ENCODE peak calls at places on chromosome 1, in nine cellular contexts. One of them, this sample, is unnamed.
A peak's percentile ranks its signal among the peaks of the same experiment; 100 is the strongest.

GRCh38 chr1:28170036-28170596 is 6.4 kb downstream of the PTAFR start:
- DNase-seq in mammary epithelial cell: peak; percentile 80
- DNase-seq in colonic mucosa: no peak
- DNase-seq in endothelial cell of umbilical vein: no peak
- DNase-seq in kidney: no peak
- DNase-seq in IMR-90: no peak
- DNase-seq in neural progenitor cell: no peak
- DNase-seq in endodermal cell: no peak
- DNase-seq in astrocyte: no peak
- DNase-seq in this sample: no peak

GRCh38 chr1:8962812-8963669 is 17.4 kb downstream of the CA6 start:
- DNase-seq in colonic mucosa: peak; percentile 58
- DNase-seq in astrocyte: no peak
- DNase-seq in neural progenitor cell: peak; percentile 76
- DNase-seq in endothelial cell of umbilical vein: peak; percentile 40
- DNase-seq in IMR-90: no peak
- DNase-seq in kidney: no peak
- DNase-seq in mammary epithelial cell: no peak
- DNase-seq in endodermal cell: peak; percentile 94
- DNase-seq in this sample: no peak

GRCh38 chr1:240413732-240414131 is 198.2 kb downstream of the GREM2 start:
- DNase-seq in colonic mucosa: no peak
- DNase-seq in neural progenitor cell: no peak
- DNase-seq in kidney: no peak
- DNase-seq in endothelial cell of umbilical vein: no peak
- DNase-seq in astrocyte: peak; percentile 53
- DNase-seq in endodermal cell: no peak
- DNase-seq in mammary epithelial cell: no peak
- DNase-seq in IMR-90: no peak
- DNase-seq in this sample: no peak

GRCh38 chr1:231487019-231487418 is 41.5 kb upstream of the TSNAX start:
- DNase-seq in mammary epithelial cell: no peak
- DNase-seq in endodermal cell: no peak
- DNase-seq in astrocyte: peak; percentile 14
- DNase-seq in colonic mucosa: no peak
- DNase-seq in neural progenitor cell: no peak
- DNase-seq in kidney: no peak
- DNase-seq in endothelial cell of umbilical vein: peak; percentile 19
- DNase-seq in IMR-90: peak; percentile 81
- DNase-seq in this sample: no peak

GRCh38 chr1:42282867-42283583 is 52.0 kb downstream of the FOXJ3 start:
- DNase-seq in endothelial cell of umbilical vein: peak; percentile 45
- DNase-seq in astrocyte: peak; percentile 30
- DNase-seq in kidney: no peak
- DNase-seq in endodermal cell: no peak
- DNase-seq in neural progenitor cell: no peak
- DNase-seq in mammary epithelial cell: peak; percentile 65
- DNase-seq in IMR-90: peak; percentile 59
- DNase-seq in colonic mucosa: no peak
- DNase-seq in this sample: no peak

GRCh38 chr1:174068000-174068399 is 45.8 kb upstream of the RC3H1 start:
- DNase-seq in colonic mucosa: no peak
- DNase-seq in mammary epithelial cell: peak; percentile 73
- DNase-seq in endodermal cell: no peak
- DNase-seq in neural progenitor cell: no peak
- DNase-seq in astrocyte: peak; percentile 14
- DNase-seq in endothelial cell of umbilical vein: no peak
- DNase-seq in IMR-90: peak; percentile 41
- DNase-seq in kidney: no peak
- DNase-seq in this sample: no peak

GRCh38 chr1:34685225-34685624 is 69.6 kb upstream of the GJB5 start:
- DNase-seq in colonic mucosa: peak; percentile 65
- DNase-seq in kidney: no peak
- DNase-seq in mammary epithelial cell: no peak
- DNase-seq in IMR-90: no peak
- DNase-seq in neural progenitor cell: no peak
- DNase-seq in endodermal cell: no peak
- DNase-seq in astrocyte: no peak
- DNase-seq in endothelial cell of umbilical vein: no peak
- DNase-seq in this sample: no peak

GRCh38 chr1:86938450-86938849 is 24.0 kb downstream of the HS2ST1 start:
- DNase-seq in kidney: no peak
- DNase-seq in neural progenitor cell: no peak
- DNase-seq in colonic mucosa: no peak
- DNase-seq in mammary epithelial cell: peak; percentile 24
- DNase-seq in astrocyte: no peak
- DNase-seq in endodermal cell: no peak
- DNase-seq in endothelial cell of umbilical vein: no peak
- DNase-seq in IMR-90: peak; percentile 15
- DNase-seq in this sample: no peak

GRCh38 chr1:115565353-115565752 is 76.4 kb upstream of the VANGL1 start:
- DNase-seq in astrocyte: no peak
- DNase-seq in IMR-90: no peak
- DNase-seq in endothelial cell of umbilical vein: no peak
- DNase-seq in colonic mucosa: no peak
- DNase-seq in neural progenitor cell: no peak
- DNase-seq in endodermal cell: no peak
- DNase-seq in kidney: no peak
- DNase-seq in mammary epithelial cell: no peak
- DNase-seq in this sample: no peak

GRCh38 chr1:115559987-115560386 is 81.8 kb upstream of the VANGL1 start:
- DNase-seq in kidney: no peak
- DNase-seq in astrocyte: no peak
- DNase-seq in colonic mucosa: no peak
- DNase-seq in endodermal cell: no peak
- DNase-seq in IMR-90: no peak
- DNase-seq in neural progenitor cell: peak; percentile 12
- DNase-seq in endothelial cell of umbilical vein: no peak
- DNase-seq in mammary epithelial cell: no peak
- DNase-seq in this sample: no peak

GRCh38 chr1:115567431-115567830 is 74.3 kb upstream of the VANGL1 start:
- DNase-seq in endodermal cell: no peak
- DNase-seq in neural progenitor cell: no peak
- DNase-seq in IMR-90: no peak
- DNase-seq in kidney: no peak
- DNase-seq in mammary epithelial cell: no peak
- DNase-seq in endothelial cell of umbilical vein: no peak
- DNase-seq in colonic mucosa: no peak
- DNase-seq in astrocyte: no peak
- DNase-seq in this sample: no peak

GRCh38 chr1:115565789-115566188 is 76.0 kb upstream of the VANGL1 start:
- DNase-seq in IMR-90: no peak
- DNase-seq in neural progenitor cell: no peak
- DNase-seq in endodermal cell: no peak
- DNase-seq in mammary epithelial cell: no peak
- DNase-seq in astrocyte: no peak
- DNase-seq in kidney: no peak
- DNase-seq in endothelial cell of umbilical vein: no peak
- DNase-seq in colonic mucosa: no peak
- DNase-seq in this sample: no peak

GRCh38 chr1:115564201-115564600 is 77.6 kb upstream of the VANGL1 start:
- DNase-seq in mammary epithelial cell: no peak
- DNase-seq in endodermal cell: peak; percentile 72
- DNase-seq in colonic mucosa: no peak
- DNase-seq in astrocyte: no peak
- DNase-seq in kidney: no peak
- DNase-seq in IMR-90: no peak
- DNase-seq in neural progenitor cell: peak; percentile 42
- DNase-seq in endothelial cell of umbilical vein: no peak
- DNase-seq in this sample: no peak
- H3K9ac ChIP-seq in mammary epithelial cell: no peak overlapping the region
- H3K9ac ChIP-seq in endodermal cell: no peak overlapping the region
- H3K9ac ChIP-seq in colonic mucosa: no peak overlapping the region
- H3K9ac ChIP-seq in astrocyte: no peak overlapping the region
- H3K9ac ChIP-seq in kidney: no peak overlapping the region
- H3K9ac ChIP-seq in IMR-90: no peak overlapping the region
- H3K9ac ChIP-seq in neural progenitor cell: no peak overlapping the region
- H3K9ac ChIP-seq in endothelial cell of umbilical vein: no peak overlapping the region
- H3K9ac ChIP-seq in this sample: peak overlapping the region; percentile 23

DNA sequence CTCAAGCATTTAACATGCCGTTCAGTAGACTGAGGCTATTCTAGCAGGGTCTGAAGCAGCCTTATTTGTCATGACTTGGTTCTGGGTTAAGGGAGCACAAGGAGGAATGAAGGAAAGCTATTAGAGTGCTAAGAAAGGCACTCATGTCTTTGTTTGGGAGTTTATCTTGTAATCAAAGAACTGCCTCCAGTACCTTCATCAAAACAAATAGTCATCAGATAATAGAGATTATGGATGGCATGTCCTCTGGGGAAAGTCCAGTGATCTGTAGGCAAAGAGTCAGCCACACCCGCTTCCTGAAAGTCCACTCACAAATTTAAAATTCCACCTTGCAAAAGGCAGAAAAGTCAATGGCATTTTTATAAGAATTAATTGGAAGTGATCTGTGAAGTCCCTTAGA is 56.8 kb downstream of the ESRRG start:
- DNase-seq in endodermal cell: no peak
- DNase-seq in IMR-90: no peak
- DNase-seq in astrocyte: no peak
- DNase-seq in mammary epithelial cell: no peak
- DNase-seq in colonic mucosa: no peak
- DNase-seq in endothelial cell of umbilical vein: no peak
- DNase-seq in kidney: no peak
- DNase-seq in neural progenitor cell: no peak
- DNase-seq in this sample: no peak
- H3K27ac ChIP-seq in endodermal cell: no peak overlapping the region
- H3K27ac ChIP-seq in IMR-90: no peak overlapping the region
- H3K27ac ChIP-seq in astrocyte: no peak overlapping the region
- H3K27ac ChIP-seq in mammary epithelial cell: no peak overlapping the region
- H3K27ac ChIP-seq in colonic mucosa: no peak overlapping the region
- H3K27ac ChIP-seq in endothelial cell of umbilical vein: no peak overlapping the region
- H3K27ac ChIP-seq in kidney: no peak overlapping the region
- H3K27ac ChIP-seq in neural progenitor cell: no peak overlapping the region
- H3K27ac ChIP-seq in this sample: no peak overlapping the region

GRCh38 chr1:1857096-1857703 is 33.7 kb downstream of the GNB1 start:
- DNase-seq in IMR-90: no peak
- DNase-seq in neural progenitor cell: no peak
- DNase-seq in colonic mucosa: no peak
- DNase-seq in astrocyte: no peak
- DNase-seq in endothelial cell of umbilical vein: no peak
- DNase-seq in mammary epithelial cell: no peak
- DNase-seq in kidney: no peak
- DNase-seq in endodermal cell: no peak
- DNase-seq in this sample: no peak

GRCh38 chr1:1852619-1853414 is 38.1 kb downstream of the GNB1 start:
- DNase-seq in neural progenitor cell: no peak
- DNase-seq in endothelial cell of umbilical vein: no peak
- DNase-seq in endodermal cell: no peak
- DNase-seq in mammary epithelial cell: no peak
- DNase-seq in kidney: no peak
- DNase-seq in colonic mucosa: no peak
- DNase-seq in astrocyte: no peak
- DNase-seq in IMR-90: no peak
- DNase-seq in this sample: no peak

GRCh38 chr1:1858382-1859086 is 32.4 kb downstream of the GNB1 start:
- DNase-seq in kidney: peak; percentile 83
- DNase-seq in neural progenitor cell: peak; percentile 56
- DNase-seq in endothelial cell of umbilical vein: peak; percentile 98
- DNase-seq in IMR-90: peak; percentile 81
- DNase-seq in mammary epithelial cell: peak; percentile 39
- DNase-seq in astrocyte: peak; percentile 73
- DNase-seq in endodermal cell: peak; percentile 72
- DNase-seq in colonic mucosa: peak; percentile 84
- DNase-seq in this sample: peak; percentile 96

DNA sequence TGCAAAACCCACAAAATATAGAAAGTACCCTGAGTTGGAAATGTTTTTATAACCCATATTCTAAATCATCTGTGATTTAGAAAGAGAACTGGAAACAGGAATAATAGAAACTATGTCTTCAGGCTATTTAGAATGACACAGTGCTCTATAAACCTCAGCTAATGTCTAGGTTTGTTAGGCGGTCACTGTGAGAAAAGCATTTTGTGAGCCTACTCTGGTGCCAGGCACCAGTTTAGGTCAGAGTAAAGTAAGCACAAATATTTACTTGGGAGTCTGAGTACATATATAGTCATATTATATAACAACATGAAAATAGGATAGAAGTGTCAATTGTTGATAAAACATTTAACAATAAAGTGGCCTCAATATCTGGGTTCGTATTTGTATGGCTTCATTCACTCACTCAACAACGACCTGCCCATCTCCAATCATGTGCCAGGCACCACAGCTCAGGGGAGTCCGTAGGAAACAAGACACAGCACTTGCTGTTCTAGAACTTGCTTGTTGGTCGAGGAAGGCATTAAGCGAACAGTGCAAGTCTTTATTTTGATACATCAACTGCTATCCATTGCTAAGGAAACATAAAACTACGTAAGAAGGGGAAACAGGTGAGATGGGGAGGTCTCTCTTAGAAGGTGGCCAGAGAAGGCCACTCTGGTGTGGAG is 37.2 kb downstream of the GNB1 start:
- DNase-seq in IMR-90: no peak
- DNase-seq in mammary epithelial cell: no peak
- DNase-seq in astrocyte: no peak
- DNase-seq in endothelial cell of umbilical vein: no peak
- DNase-seq in colonic mucosa: no peak
- DNase-seq in endodermal cell: no peak
- DNase-seq in kidney: no peak
- DNase-seq in neural progenitor cell: no peak
- DNase-seq in this sample: no peak
- H3K9ac ChIP-seq in IMR-90: no peak overlapping the region
- H3K9ac ChIP-seq in mammary epithelial cell: no peak overlapping the region
- H3K9ac ChIP-seq in astrocyte: no peak overlapping the region
- H3K9ac ChIP-seq in endothelial cell of umbilical vein: no peak overlapping the region
- H3K9ac ChIP-seq in colonic mucosa: peak overlapping the region; percentile 12
- H3K9ac ChIP-seq in endodermal cell: no peak overlapping the region
- H3K9ac ChIP-seq in kidney: no peak overlapping the region
- H3K9ac ChIP-seq in neural progenitor cell: no peak overlapping the region
- H3K9ac ChIP-seq in this sample: no peak overlapping the region

GRCh38 chr1:61316493-61316892 is 234.1 kb downstream of the NFIA start:
- DNase-seq in neural progenitor cell: no peak
- DNase-seq in endodermal cell: no peak
- DNase-seq in kidney: no peak
- DNase-seq in colonic mucosa: no peak
- DNase-seq in IMR-90: no peak
- DNase-seq in mammary epithelial cell: no peak
- DNase-seq in astrocyte: no peak
- DNase-seq in endothelial cell of umbilical vein: no peak
- DNase-seq in this sample: no peak
- H3K27ac ChIP-seq in neural progenitor cell: no peak overlapping the region
- H3K27ac ChIP-seq in endodermal cell: no peak overlapping the region
- H3K27ac ChIP-seq in kidney: no peak overlapping the region
- H3K27ac ChIP-seq in colonic mucosa: no peak overlapping the region
- H3K27ac ChIP-seq in IMR-90: no peak overlapping the region
- H3K27ac ChIP-seq in mammary epithelial cell: no peak overlapping the region
- H3K27ac ChIP-seq in astrocyte: no peak overlapping the region
- H3K27ac ChIP-seq in endothelial cell of umbilical vein: no peak overlapping the region
- H3K27ac ChIP-seq in this sample: no peak overlapping the region

GRCh38 chr1:243923292-243924171 is 73.5 kb upstream of the AKT3 start:
- DNase-seq in neural progenitor cell: no peak
- DNase-seq in colonic mucosa: no peak
- DNase-seq in mammary epithelial cell: no peak
- DNase-seq in kidney: no peak
- DNase-seq in astrocyte: no peak
- DNase-seq in IMR-90: no peak
- DNase-seq in endothelial cell of umbilical vein: no peak
- DNase-seq in endodermal cell: no peak
- DNase-seq in this sample: no peak
- H3K9ac ChIP-seq in neural progenitor cell: no peak overlapping the region
- H3K9ac ChIP-seq in colonic mucosa: no peak overlapping the region
- H3K9ac ChIP-seq in mammary epithelial cell: no peak overlapping the region
- H3K9ac ChIP-seq in kidney: no peak overlapping the region
- H3K9ac ChIP-seq in astrocyte: peak overlapping the region; percentile 1
- H3K9ac ChIP-seq in IMR-90: no peak overlapping the region
- H3K9ac ChIP-seq in endothelial cell of umbilical vein: no peak overlapping the region
- H3K9ac ChIP-seq in endodermal cell: no peak overlapping the region
- H3K9ac ChIP-seq in this sample: no peak overlapping the region

GRCh38 chr1:150575518-150576366 is 3.7 kb downstream of the MCL1 start:
- DNase-seq in endothelial cell of umbilical vein: no peak
- DNase-seq in neural progenitor cell: no peak
- DNase-seq in mammary epithelial cell: no peak
- DNase-seq in astrocyte: no peak
- DNase-seq in IMR-90: peak; percentile 23
- DNase-seq in kidney: no peak
- DNase-seq in endodermal cell: no peak
- DNase-seq in colonic mucosa: no peak
- DNase-seq in this sample: no peak
- H3K27ac ChIP-seq in endothelial cell of umbilical vein: peak overlapping the region; percentile 50
- H3K27ac ChIP-seq in neural progenitor cell: peak overlapping the region; percentile 45
- H3K27ac ChIP-seq in mammary epithelial cell: peak overlapping the region; percentile 89
- H3K27ac ChIP-seq in astrocyte: peak overlapping the region; percentile 98
- H3K27ac ChIP-seq in IMR-90: peak overlapping the region; percentile 42
- H3K27ac ChIP-seq in kidney: peak overlapping the region; percentile 100
- H3K27ac ChIP-seq in endodermal cell: no peak overlapping the region
- H3K27ac ChIP-seq in colonic mucosa: peak overlapping the region; percentile 98
- H3K27ac ChIP-seq in this sample: peak overlapping the region; percentile 49